ENCODE peak calls at places on chromosome 1, in five cellular contexts. One of them, this sample, is unnamed.
A peak's percentile ranks its signal among the peaks of the same experiment; 100 is the strongest.

GRCh38 chr1:31913968-31914367 is 24.2 kb downstream of the PTP4A2 start:
- DNase-seq in stimulated activated CD4-positive, alpha-beta T cell treated with anti-CD3 and anti-CD28 coated beads, Interleukin-4, amount 100 ng/mL, for 48 hours: no peak
- DNase-seq in NCI-H1694: no peak
- DNase-seq in posterior cingulate gyrus: no peak
- DNase-seq in HL-60: no peak
- DNase-seq in this sample: no peak

GRCh38 chr1:3389093-3389833 is 65.2 kb upstream of the ARHGEF16 start:
- DNase-seq in NCI-H1694: no peak
- DNase-seq in posterior cingulate gyrus: no peak
- DNase-seq in HL-60: no peak
- DNase-seq in stimulated activated CD4-positive, alpha-beta T cell treated with anti-CD3 and anti-CD28 coated beads, Interleukin-4, amount 100 ng/mL, for 48 hours: no peak
- DNase-seq in this sample: no peak

GRCh38 chr1:178633068-178633467 is 92.0 kb upstream of the RALGPS2 start:
- DNase-seq in NCI-H1694: no peak
- DNase-seq in HL-60: no peak
- DNase-seq in posterior cingulate gyrus: no peak
- DNase-seq in stimulated activated CD4-positive, alpha-beta T cell treated with anti-CD3 and anti-CD28 coated beads, Interleukin-4, amount 100 ng/mL, for 48 hours: no peak
- DNase-seq in this sample: peak; percentile 58

GRCh38 chr1:213388199-213388598 is 337.2 kb downstream of the RPS6KC1 start:
- DNase-seq in stimulated activated CD4-positive, alpha-beta T cell treated with anti-CD3 and anti-CD28 coated beads, Interleukin-4, amount 100 ng/mL, for 48 hours: no peak
- DNase-seq in posterior cingulate gyrus: no peak
- DNase-seq in HL-60: no peak
- DNase-seq in NCI-H1694: no peak
- DNase-seq in this sample: no peak

GRCh38 chr1:24905979-24906720 is 23.9 kb downstream of the RUNX3 start:
- DNase-seq in HL-60: no peak
- DNase-seq in NCI-H1694: no peak
- DNase-seq in posterior cingulate gyrus: peak; percentile 46
- DNase-seq in stimulated activated CD4-positive, alpha-beta T cell treated with anti-CD3 and anti-CD28 coated beads, Interleukin-4, amount 100 ng/mL, for 48 hours: no peak
- DNase-seq in this sample: no peak

GRCh38 chr1:46991083-46991923 is 32.2 kb upstream of the CYP4X1 start:
- DNase-seq in HL-60: no peak
- DNase-seq in posterior cingulate gyrus: no peak
- DNase-seq in stimulated activated CD4-positive, alpha-beta T cell treated with anti-CD3 and anti-CD28 coated beads, Interleukin-4, amount 100 ng/mL, for 48 hours: no peak
- DNase-seq in NCI-H1694: no peak
- DNase-seq in this sample: no peak

GRCh38 chr1:206912445-206913095 is 9.2 kb downstream of the FCMR start:
- DNase-seq in stimulated activated CD4-positive, alpha-beta T cell treated with anti-CD3 and anti-CD28 coated beads, Interleukin-4, amount 100 ng/mL, for 48 hours: no peak
- DNase-seq in NCI-H1694: peak; percentile 93
- DNase-seq in posterior cingulate gyrus: peak; percentile 85
- DNase-seq in HL-60: peak; percentile 75
- DNase-seq in this sample: peak; percentile 87

GRCh38 chr1:244022301-244022700 is 28.8 kb upstream of the ZBTB18 start:
- DNase-seq in posterior cingulate gyrus: no peak
- DNase-seq in NCI-H1694: no peak
- DNase-seq in stimulated activated CD4-positive, alpha-beta T cell treated with anti-CD3 and anti-CD28 coated beads, Interleukin-4, amount 100 ng/mL, for 48 hours: no peak
- DNase-seq in HL-60: no peak
- DNase-seq in this sample: peak; percentile 86

GRCh38 chr1:60904079-60904852 is 178.1 kb upstream of the NFIA start:
- DNase-seq in stimulated activated CD4-positive, alpha-beta T cell treated with anti-CD3 and anti-CD28 coated beads, Interleukin-4, amount 100 ng/mL, for 48 hours: no peak
- DNase-seq in HL-60: no peak
- DNase-seq in posterior cingulate gyrus: peak; percentile 82
- DNase-seq in NCI-H1694: no peak
- DNase-seq in this sample: no peak